ENCODE peak calls at places on chromosome 1, in four cellular contexts. C is A172; U is cardiac septum; P is stimulated activated naive CD4-positive, alpha-beta T cell. T is an unnamed sample.

GRCh38 chr1:150281758-150282557 is at the start of gene CIART:
- DNase-seq in C (peak), P (peak), U (peak), T (peak)

GRCh38 chr1:17875882-17876280 is 120.7 kb downstream of the ACTL8 start:
- DNase-seq in C (peak), U (peak), P (no peak), T (peak)

GRCh38 chr1:218164930-218165686 is 120.0 kb upstream of the RRP15 start:
- DNase-seq in C (no peak), U (peak), P (no peak), T (no peak)

GRCh38 chr1:46219551-46220520 is 16.7 kb downstream of the LURAP1 start:
- DNase-seq in U (no peak), C (no peak), P (no peak), T (no peak)

GRCh38 chr1:172897738-172898137 is 153.0 kb downstream of the TNFSF18 start:
- DNase-seq in U (no peak), C (peak), P (no peak), T (peak)

GRCh38 chr1:84712288-84712874 is 22.1 kb upstream of the SSX2IP start:
- DNase-seq in P (no peak), C (no peak), U (no peak), T (peak)

GRCh38 chr1:171389176-171389575 is 75.2 kb downstream of the FMO4 start:
- DNase-seq in P (no peak), C (no peak), U (no peak), T (peak)

GRCh38 chr1:153928776-153929432 is 6.1 kb upstream of the GATAD2B start:
- DNase-seq in U (peak), C (no peak), P (no peak), T (no peak)

GRCh38 chr1:168654198-168654910 is 74.7 kb downstream of the DPT start:
- DNase-seq in P (no peak), U (no peak), C (no peak), T (peak)

GRCh38 chr1:228734881-228735801 is at the start of gene RHOU:
- DNase-seq in U (peak), P (peak), C (peak), T (peak)

GRCh38 chr1:220881918-220882891 is 3.0 kb downstream of the HLX start:
- DNase-seq in C (no peak), U (peak), P (no peak), T (no peak)

GRCh38 chr1:221667504-221667903 is 74.4 kb downstream of the DUSP10 start:
- DNase-seq in P (no peak), U (no peak), C (peak), T (peak)

GRCh38 chr1:201020647-201021332 is 2.7 kb downstream of the KIF21B start:
- DNase-seq in U (no peak), P (no peak), C (no peak), T (no peak)

GRCh38 chr1:36865080-36865900 is 169.0 kb downstream of the GRIK3 start:
- DNase-seq in U (no peak), P (no peak), C (no peak), T (no peak)

GRCh38 chr1:41687007-41687406 is 202.5 kb upstream of the EDN2 start:
- DNase-seq in U (no peak), C (no peak), P (no peak), T (no peak)

GRCh38 chr1:11126544-11126943 is 26.9 kb upstream of the EXOSC10 start:
- DNase-seq in U (no peak), C (no peak), P (no peak), T (no peak)

GRCh38 chr1:231214918-231215675 is 25.9 kb upstream of the GNPAT start:
- DNase-seq in P (no peak), C (no peak), U (no peak), T (no peak)

GRCh38 chr1:2204384-2205190 is 10.0 kb upstream of the FAAP20 start:
- DNase-seq in P (no peak), U (peak), C (no peak), T (peak)

GRCh38 chr1:154344977-154345837 is 19.9 kb downstream of the ATP8B2 start:
- DNase-seq in U (no peak), C (no peak), P (peak), T (no peak)

GRCh38 chr1:63918395-63918945 is 144.7 kb downstream of the ROR1 start:
- DNase-seq in U (no peak), P (no peak), C (no peak), T (no peak)

GRCh38 chr1:192954705-192955265 is 104.4 kb downstream of the UCHL5 start:
- DNase-seq in C (no peak), P (no peak), U (peak), T (no peak)

GRCh38 chr1:203835476-203835875 is 25.9 kb upstream of the SNRPE start:
- DNase-seq in U (no peak), P (no peak), C (no peak), T (no peak)

GRCh38 chr1:63454269-63454668 is 68.8 kb downstream of the ITGB3BP start:
- DNase-seq in C (no peak), P (no peak), U (no peak), T (no peak)

GRCh38 chr1:20366076-20366765 is 75.5 kb downstream of the VWA5B1 start:
- DNase-seq in U (no peak), C (no peak), P (no peak), T (no peak)

GRCh38 chr1:94071956-94072355 is 49.0 kb downstream of the ABCA4 start:
- DNase-seq in C (no peak), P (no peak), U (no peak), T (no peak)

GRCh38 chr1:64963466-64963865 is 2.9 kb downstream of the JAK1 start:
- DNase-seq in U (no peak), P (no peak), C (no peak), T (no peak)

GRCh38 chr1:42970143-42970542 is 11.5 kb upstream of the SLC2A1 start:
- DNase-seq in U (no peak), C (no peak), P (no peak), T (no peak)